ENCODE peak calls at places on chromosomes 12 and 14, in ten cellular contexts. W, K, N, U, J, I, O, L, B and C are unnamed samples.

GRCh38 chr12:124786065-124786964 is 77.3 kb downstream of the SCARB1 start:
- DNase-seq in W (no peak), K (peak), N (peak), U (peak), J (peak), I (no peak), O (peak), L (peak), B (peak), C (peak)

GRCh38 chr14:91254456-91254855 is 10.0 kb upstream of the GPR68 start:
- DNase-seq in W (no peak), K (no peak), N (no peak), U (no peak), J (no peak), I (no peak), O (no peak), L (no peak), B (no peak), C (no peak)

GRCh38 chr14:25032092-25032784 is 17.7 kb downstream of the STXBP6 start:
- DNase-seq in W (no peak), K (no peak), N (no peak), U (no peak), J (no peak), I (no peak), O (no peak), L (no peak), B (no peak), C (no peak)

GRCh38 chr12:90999946-91000345 is 4.8 kb downstream of the EPYC start:
- DNase-seq in W (no peak), K (no peak), N (no peak), U (no peak), J (no peak), I (no peak), O (peak), L (no peak), B (no peak), C (no peak)

GRCh38 chr12:70393787-70394519 is 27.9 kb downstream of the KCNMB4 start:
- DNase-seq in W (no peak), K (peak), N (no peak), U (no peak), J (no peak), I (no peak), O (peak), L (no peak), B (no peak), C (no peak)

GRCh38 chr12:104360157-104360556 is 56.6 kb downstream of the EID3 start:
- DNase-seq in W (no peak), K (no peak), N (no peak), U (no peak), J (no peak), I (no peak), O (peak), L (no peak), B (no peak), C (no peak)

GRCh38 chr12:44674866-44675265 is 201.2 kb downstream of the NELL2 start:
- DNase-seq in W (no peak), K (no peak), N (no peak), U (no peak), J (no peak), I (no peak), O (no peak), L (no peak), B (no peak), C (no peak)

GRCh38 chr12:67068773-67069450 is 200.2 kb upstream of the CAND1 start:
- DNase-seq in W (no peak), K (peak), N (peak), U (no peak), J (peak), I (peak), O (peak), L (peak), B (peak), C (peak)

GRCh38 chr14:75280831-75281690 is 2.4 kb downstream of the FOS start:
- DNase-seq in W (no peak), K (peak), N (peak), U (peak), J (no peak), I (peak), O (peak), L (no peak), B (no peak), C (no peak)

GRCh38 chr14:75126121-75126544 is 715 bp downstream of the NEK9 start:
- DNase-seq in W (no peak), K (no peak), N (no peak), U (no peak), J (no peak), I (no peak), O (no peak), L (no peak), B (no peak), C (no peak)

GRCh38 chr12:10771132-10771733 is 31.2 kb downstream of the TAS2R7 start:
- DNase-seq in W (no peak), K (no peak), N (no peak), U (peak), J (no peak), I (no peak), O (peak), L (no peak), B (no peak), C (no peak)

GRCh38 chr14:67232066-67232465 is 9.2 kb upstream of the PALS1 start:
- DNase-seq in W (no peak), K (no peak), N (no peak), U (no peak), J (no peak), I (no peak), O (no peak), L (no peak), B (no peak), C (no peak)

GRCh38 chr12:7629465-7629864 is 36.2 kb downstream of the APOBEC1 start:
- DNase-seq in W (no peak), K (no peak), N (no peak), U (no peak), J (no peak), I (no peak), O (no peak), L (no peak), B (no peak), C (no peak)

GRCh38 chr12:30988887-30989286 is 62.3 kb downstream of the TSPAN11 start:
- DNase-seq in W (no peak), K (no peak), N (peak), U (no peak), J (no peak), I (no peak), O (no peak), L (no peak), B (no peak), C (no peak)

GRCh38 chr14:65052832-65053231 is 49.5 kb downstream of the MAX start:
- DNase-seq in W (no peak), K (no peak), N (no peak), U (no peak), J (no peak), I (no peak), O (no peak), L (no peak), B (no peak), C (no peak)

GRCh38 chr14:103123634-103124500 is 606 bp downstream of the TNFAIP2 start:
- DNase-seq in W (no peak), K (peak), N (peak), U (peak), J (no peak), I (peak), O (no peak), L (no peak), B (no peak), C (peak)

GRCh38 chr12:11771895-11772502 is 122.5 kb downstream of the ETV6 start:
- DNase-seq in W (no peak), K (no peak), N (no peak), U (no peak), J (no peak), I (no peak), O (peak), L (no peak), B (no peak), C (no peak)

GRCh38 chr12:93614917-93615596 is 42.6 kb downstream of the SOCS2 start:
- DNase-seq in W (no peak), K (no peak), N (no peak), U (no peak), J (no peak), I (no peak), O (peak), L (no peak), B (no peak), C (no peak)

GRCh38 chr12:12210983-12211382 is 55.9 kb downstream of the LRP6 start:
- DNase-seq in W (no peak), K (no peak), N (no peak), U (no peak), J (no peak), I (no peak), O (no peak), L (no peak), B (no peak), C (no peak)

GRCh38 chr14:67335781-67336180 is 23.8 kb downstream of the ATP6V1D start:
- DNase-seq in W (no peak), K (no peak), N (no peak), U (no peak), J (no peak), I (no peak), O (peak), L (no peak), B (no peak), C (no peak)

GRCh38 chr12:104605685-104606084 is 148.9 kb downstream of the CHST11 start:
- DNase-seq in W (no peak), K (peak), N (no peak), U (peak), J (no peak), I (no peak), O (no peak), L (no peak), B (no peak), C (peak)

GRCh38 chr12:89161553-89161952 is 190.7 kb downstream of the DUSP6 start:
- DNase-seq in W (no peak), K (no peak), N (no peak), U (no peak), J (no peak), I (no peak), O (no peak), L (no peak), B (no peak), C (no peak)

GRCh38 chr14:54241517-54241916 is 155.3 kb upstream of the CDKN3 start:
- DNase-seq in W (no peak), K (no peak), N (no peak), U (no peak), J (no peak), I (no peak), O (no peak), L (no peak), B (no peak), C (no peak)

GRCh38 chr14:71403673-71404072 is 496.4 kb downstream of the PCNX1 start:
- DNase-seq in W (no peak), K (no peak), N (peak), U (no peak), J (no peak), I (no peak), O (peak), L (no peak), B (no peak), C (no peak)

GRCh38 chr12:53252349-53252916 is 15.7 kb upstream of the ESPL1 start:
- DNase-seq in W (peak), K (peak), N (peak), U (no peak), J (peak), I (no peak), O (no peak), L (no peak), B (peak), C (peak)

GRCh38 chr12:70576341-70577282 is 60.6 kb downstream of the PTPRB start:
- DNase-seq in W (no peak), K (peak), N (no peak), U (no peak), J (no peak), I (no peak), O (peak), L (no peak), B (no peak), C (no peak)

GRCh38 chr12:15716566-15716965 is 72.6 kb downstream of the EPS8 start:
- DNase-seq in W (no peak), K (no peak), N (no peak), U (no peak), J (no peak), I (no peak), O (no peak), L (no peak), B (no peak), C (no peak)
- H3K27ac ChIP-seq in W (no peak), K (no peak), N (no peak), U (no peak), J (no peak), I (no peak), O (no peak), L (no peak), B (no peak), C (peak)

DNA sequence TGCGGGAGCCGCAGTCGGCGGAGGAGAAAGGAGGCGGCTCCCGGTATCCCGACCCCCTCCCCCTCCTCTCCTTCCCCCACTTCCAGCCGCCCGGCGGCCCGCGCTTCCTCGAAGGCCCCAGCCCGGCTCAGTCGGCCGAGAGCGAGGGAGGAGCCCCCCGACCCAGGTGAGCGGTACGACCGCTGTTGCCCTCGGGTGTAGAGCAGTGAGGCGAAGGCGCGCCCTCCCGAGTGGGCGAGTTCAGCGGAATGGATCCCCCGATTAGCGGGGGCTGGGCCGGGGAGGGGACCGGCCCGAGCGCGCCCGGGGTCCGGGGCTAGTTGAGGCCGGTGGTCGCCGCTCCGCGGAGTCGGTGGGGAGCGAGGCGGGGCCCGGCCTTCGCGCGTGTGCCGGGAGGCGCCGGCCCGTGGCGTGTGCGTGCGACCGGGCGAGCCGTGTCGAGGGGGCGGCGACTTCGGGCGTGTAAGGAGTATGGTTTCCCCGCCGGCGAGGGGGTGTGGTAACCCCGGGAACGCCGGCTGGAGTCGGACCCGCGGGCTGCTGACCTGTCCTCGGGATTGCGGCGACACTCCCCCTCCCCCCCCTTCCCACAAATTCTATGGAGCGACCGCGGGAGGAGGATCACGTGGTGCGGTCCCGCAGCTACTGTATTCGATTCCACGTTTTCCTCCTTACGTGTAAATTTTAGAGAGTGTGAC is 490 bp downstream of the RIMKLB start:
- DNase-seq in W (no peak), K (peak), N (peak), U (peak), J (peak), I (peak), O (peak), L (no peak), B (peak), C (peak)
- TF ChIP-seq POLR2A in W (no peak), K (no peak), N (no peak), U (no peak), J (no peak), I (no peak), O (no peak), L (no peak), B (no peak), C (no peak)

GRCh38 chr12:65951697-65952096 is 127.4 kb downstream of the HMGA2 start:
- DNase-seq in W (no peak), K (no peak), N (no peak), U (no peak), J (no peak), I (no peak), O (no peak), L (no peak), B (no peak), C (no peak)

GRCh38 chr12:65948320-65949008 is 124.2 kb downstream of the HMGA2 start:
- DNase-seq in W (no peak), K (peak), N (peak), U (peak), J (peak), I (no peak), O (peak), L (no peak), B (no peak), C (peak)

GRCh38 chr12:65952737-65953209 is 128.5 kb downstream of the HMGA2 start:
- DNase-seq in W (no peak), K (no peak), N (no peak), U (no peak), J (no peak), I (no peak), O (peak), L (no peak), B (no peak), C (no peak)

GRCh38 chr12:65949009-65949623 is 124.8 kb downstream of the HMGA2 start:
- DNase-seq in W (no peak), K (no peak), N (no peak), U (no peak), J (no peak), I (no peak), O (no peak), L (no peak), B (no peak), C (no peak)

DNA sequence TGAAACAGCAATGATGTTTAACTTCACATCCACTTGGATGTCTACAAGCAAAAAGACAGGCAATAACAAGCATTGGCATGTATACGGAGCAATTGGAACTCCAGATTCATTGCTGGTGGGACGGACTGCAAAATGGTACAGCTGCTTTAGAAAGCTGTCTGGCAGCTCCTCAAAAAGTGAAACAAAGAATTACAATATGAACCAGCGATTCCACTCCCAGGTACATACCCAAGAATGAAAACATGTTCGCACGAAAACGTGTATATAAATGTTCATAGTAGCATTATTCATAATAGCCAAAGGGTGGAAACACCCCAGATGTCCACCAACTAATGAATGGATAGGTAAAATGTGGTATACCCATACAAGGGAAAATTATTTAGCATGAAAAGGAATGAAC is 125.7 kb downstream of the HMGA2 start:
- DNase-seq in W (no peak), K (no peak), N (no peak), U (no peak), J (no peak), I (no peak), O (no peak), L (no peak), B (no peak), C (no peak)
- H3K27ac ChIP-seq in W (no peak), K (no peak), N (no peak), U (no peak), J (no peak), I (no peak), O (no peak), L (no peak), B (no peak), C (no peak)

DNA sequence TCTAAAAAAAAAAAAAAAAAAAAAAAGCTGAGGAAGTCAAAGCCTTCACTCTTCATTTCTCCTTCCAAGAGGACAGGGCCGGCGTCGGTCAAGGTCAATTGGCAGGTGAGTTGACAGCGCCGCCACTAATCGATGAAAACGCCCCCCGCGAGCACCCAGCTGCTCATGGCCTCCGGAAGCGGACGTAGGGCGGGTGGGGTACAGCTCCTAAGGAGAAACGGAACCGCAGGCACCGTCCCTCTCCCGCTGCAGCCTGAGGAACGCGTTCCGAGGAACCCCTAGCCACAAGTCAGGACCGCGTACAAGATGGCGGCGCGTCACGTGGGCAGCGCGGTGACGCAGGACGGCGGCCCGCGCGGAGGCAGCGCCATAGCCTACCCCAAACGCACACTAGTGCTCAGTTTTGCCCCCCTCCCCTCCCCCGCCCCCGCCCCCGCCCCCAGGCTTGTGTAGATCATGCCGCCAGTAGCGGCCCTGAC is at the start of gene ATF1:
- DNase-seq in W (peak), K (peak), N (peak), U (peak), J (peak), I (peak), O (peak), L (peak), B (peak), C (peak)
- TF ChIP-seq POLR2A in W (no peak), K (peak), N (peak), U (peak), J (no peak), I (no peak), O (peak), L (no peak), B (peak), C (peak)

DNA sequence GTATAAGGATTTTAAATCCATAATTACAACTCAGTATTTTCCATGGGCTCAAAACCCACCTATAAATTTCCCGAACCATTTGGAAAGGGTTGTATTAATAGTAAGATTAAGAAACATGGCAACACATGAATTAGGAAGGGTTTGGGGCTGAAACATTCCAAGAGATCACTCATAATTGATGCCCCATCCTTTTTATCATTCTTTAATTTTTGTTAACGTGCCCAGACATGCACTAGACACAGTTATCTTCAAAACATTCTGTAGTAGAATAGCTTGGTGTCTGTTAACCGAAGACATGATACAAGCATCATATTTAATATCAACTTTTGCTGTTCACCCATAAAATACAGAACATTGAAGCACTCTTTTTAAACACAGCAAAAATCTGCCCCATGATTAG is 106.8 kb upstream of the FRMD6 start:
- DNase-seq in W (no peak), K (no peak), N (no peak), U (no peak), J (no peak), I (no peak), O (no peak), L (no peak), B (no peak), C (no peak)
- H3K27ac ChIP-seq in W (no peak), K (no peak), N (no peak), U (no peak), J (no peak), I (no peak), O (no peak), L (no peak), B (no peak), C (no peak)

DNA sequence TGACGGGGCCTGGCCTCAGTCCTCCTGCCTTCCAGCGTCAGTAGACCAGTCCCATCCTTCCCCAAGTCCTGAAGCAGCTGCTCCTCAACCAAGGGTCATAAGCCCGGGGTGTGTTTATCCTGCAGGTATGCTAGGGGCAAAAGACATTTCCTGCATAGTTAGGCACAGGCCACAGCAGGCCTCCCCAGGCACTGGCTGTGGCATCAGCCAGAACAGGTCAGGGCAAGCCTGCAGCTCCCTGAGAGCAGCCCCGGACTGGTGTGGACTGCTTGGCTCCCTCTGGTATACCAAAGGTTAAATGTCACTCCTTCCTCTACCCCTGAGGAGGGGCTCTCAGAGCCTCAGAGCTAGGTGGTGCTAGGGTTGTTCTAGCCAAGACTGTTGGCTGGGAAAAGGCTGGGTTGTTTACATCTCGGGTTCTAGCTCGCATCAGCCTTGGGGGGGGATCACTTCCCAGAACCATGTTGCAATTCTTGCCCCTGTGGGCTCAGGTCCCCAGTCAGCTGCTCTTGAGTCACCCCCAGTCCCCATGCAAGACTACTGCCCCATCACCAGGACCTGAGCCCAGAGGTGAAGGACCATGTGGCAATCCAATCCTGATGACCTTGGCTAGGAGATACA is 2.9 kb downstream of the MMP14 start:
- DNase-seq in W (no peak), K (peak), N (no peak), U (no peak), J (no peak), I (no peak), O (peak), L (no peak), B (peak), C (peak)
- TF ChIP-seq POLR2A in W (no peak), K (no peak), N (no peak), U (no peak), J (no peak), I (no peak), O (peak), L (no peak), B (peak), C (no peak)